ENCODE peak calls at places on chromosomes 7 and 10, in ten cellular contexts. One of them, this sample, is unnamed.

GRCh38 chr10:56286096-56286495 is 75.0 kb downstream of the ZWINT start:
- DNase-seq in prostate gland: no peak
- DNase-seq in sigmoid colon: no peak
- DNase-seq in K562: no peak
- DNase-seq in spleen: no peak
- DNase-seq in GM12878: no peak
- DNase-seq in HCT116: no peak
- DNase-seq in HL-60: no peak
- DNase-seq in breast epithelium: no peak
- DNase-seq in GM23338: no peak
- DNase-seq in this sample: no peak

GRCh38 chr10:121854809-121855445 is 72.9 kb downstream of the ATE1 start:
- DNase-seq in GM12878: no peak
- DNase-seq in GM23338: peak; percentile 25
- DNase-seq in prostate gland: no peak
- DNase-seq in K562: no peak
- DNase-seq in spleen: no peak
- DNase-seq in sigmoid colon: no peak
- DNase-seq in breast epithelium: no peak
- DNase-seq in HL-60: peak; percentile 44
- DNase-seq in HCT116: no peak
- DNase-seq in this sample: no peak

GRCh38 chr10:77613476-77614130 is 24.0 kb downstream of the KCNMA1 start:
- DNase-seq in GM12878: no peak
- DNase-seq in breast epithelium: no peak
- DNase-seq in sigmoid colon: peak; percentile 63
- DNase-seq in spleen: no peak
- DNase-seq in HL-60: no peak
- DNase-seq in K562: no peak
- DNase-seq in prostate gland: peak; percentile 18
- DNase-seq in HCT116: no peak
- DNase-seq in GM23338: no peak
- DNase-seq in this sample: no peak

GRCh38 chr10:89921422-89921821 is 220.0 kb downstream of the KIF20B start:
- DNase-seq in GM23338: no peak
- DNase-seq in K562: no peak
- DNase-seq in GM12878: no peak
- DNase-seq in HCT116: peak; percentile 95
- DNase-seq in HL-60: no peak
- DNase-seq in spleen: no peak
- DNase-seq in prostate gland: no peak
- DNase-seq in sigmoid colon: no peak
- DNase-seq in breast epithelium: no peak
- DNase-seq in this sample: no peak

GRCh38 chr7:84913731-84914130 is 273.1 kb downstream of the SEMA3D start:
- DNase-seq in prostate gland: no peak
- DNase-seq in GM12878: no peak
- DNase-seq in sigmoid colon: no peak
- DNase-seq in GM23338: no peak
- DNase-seq in spleen: no peak
- DNase-seq in HCT116: no peak
- DNase-seq in HL-60: no peak
- DNase-seq in breast epithelium: no peak
- DNase-seq in K562: no peak
- DNase-seq in this sample: no peak

GRCh38 chr10:54749623-54750022 is 51.4 kb downstream of the PCDH15 start:
- DNase-seq in breast epithelium: no peak
- DNase-seq in GM23338: no peak
- DNase-seq in sigmoid colon: no peak
- DNase-seq in K562: no peak
- DNase-seq in prostate gland: no peak
- DNase-seq in GM12878: no peak
- DNase-seq in spleen: no peak
- DNase-seq in HCT116: no peak
- DNase-seq in HL-60: no peak
- DNase-seq in this sample: no peak

GRCh38 chr7:15558747-15559146 is 3.1 kb downstream of the AGMO start:
- DNase-seq in GM23338: no peak
- DNase-seq in HCT116: no peak
- DNase-seq in breast epithelium: no peak
- DNase-seq in spleen: no peak
- DNase-seq in K562: no peak
- DNase-seq in prostate gland: no peak
- DNase-seq in sigmoid colon: no peak
- DNase-seq in GM12878: no peak
- DNase-seq in HL-60: no peak
- DNase-seq in this sample: no peak

GRCh38 chr7:111499027-111499426 is 63.3 kb downstream of the IMMP2L start:
- DNase-seq in breast epithelium: no peak
- DNase-seq in GM12878: no peak
- DNase-seq in spleen: no peak
- DNase-seq in K562: peak; percentile 45
- DNase-seq in sigmoid colon: no peak
- DNase-seq in HCT116: peak; percentile 7
- DNase-seq in HL-60: no peak
- DNase-seq in prostate gland: no peak
- DNase-seq in GM23338: no peak
- DNase-seq in this sample: no peak

GRCh38 chr7:82255706-82256105 is 187.9 kb downstream of the CACNA2D1 start:
- DNase-seq in breast epithelium: no peak
- DNase-seq in HCT116: no peak
- DNase-seq in GM12878: no peak
- DNase-seq in sigmoid colon: no peak
- DNase-seq in spleen: no peak
- DNase-seq in prostate gland: no peak
- DNase-seq in GM23338: no peak
- DNase-seq in HL-60: no peak
- DNase-seq in K562: no peak
- DNase-seq in this sample: no peak

DNA sequence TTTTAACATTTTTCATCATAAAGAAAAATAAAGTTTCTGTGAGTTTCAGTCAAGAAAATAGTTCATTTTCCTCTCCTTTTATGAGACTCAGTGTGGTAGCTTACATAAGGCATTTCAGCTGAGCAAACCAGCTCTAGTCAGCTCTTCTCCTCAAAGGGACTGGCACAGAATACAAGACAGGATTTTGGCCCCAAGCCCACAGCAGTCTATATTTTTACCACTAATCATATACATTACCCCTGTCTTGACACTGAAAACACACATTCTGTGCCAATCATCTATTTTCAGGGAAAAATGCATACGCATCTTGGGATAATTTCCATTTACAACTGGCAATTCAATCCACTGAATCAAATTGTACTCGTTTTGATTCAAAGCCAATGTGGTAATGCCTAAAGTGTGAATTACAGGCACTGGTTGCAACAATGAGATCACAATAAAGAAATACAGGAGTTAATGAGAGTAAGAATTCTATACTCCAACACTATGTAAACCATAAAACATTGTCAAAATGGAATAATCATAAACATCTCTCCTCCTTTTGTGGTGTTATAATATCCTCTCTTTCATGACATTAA is 186.4 kb downstream of the CACNA2D1 start:
- DNase-seq in prostate gland: no peak
- DNase-seq in breast epithelium: no peak
- DNase-seq in K562: no peak
- DNase-seq in GM23338: no peak
- DNase-seq in spleen: no peak
- DNase-seq in sigmoid colon: no peak
- DNase-seq in GM12878: no peak
- DNase-seq in HL-60: no peak
- DNase-seq in HCT116: no peak
- DNase-seq in this sample: no peak
- H3K4me3 ChIP-seq in prostate gland: no peak overlapping the region
- H3K4me3 ChIP-seq in breast epithelium: no peak overlapping the region
- H3K4me3 ChIP-seq in K562: no peak overlapping the region
- H3K4me3 ChIP-seq in GM23338: no peak overlapping the region
- H3K4me3 ChIP-seq in spleen: no peak overlapping the region
- H3K4me3 ChIP-seq in sigmoid colon: no peak overlapping the region
- H3K4me3 ChIP-seq in GM12878: no peak overlapping the region
- H3K4me3 ChIP-seq in HL-60: no peak overlapping the region
- H3K4me3 ChIP-seq in HCT116: no peak overlapping the region
- H3K4me3 ChIP-seq in this sample: no peak overlapping the region

DNA sequence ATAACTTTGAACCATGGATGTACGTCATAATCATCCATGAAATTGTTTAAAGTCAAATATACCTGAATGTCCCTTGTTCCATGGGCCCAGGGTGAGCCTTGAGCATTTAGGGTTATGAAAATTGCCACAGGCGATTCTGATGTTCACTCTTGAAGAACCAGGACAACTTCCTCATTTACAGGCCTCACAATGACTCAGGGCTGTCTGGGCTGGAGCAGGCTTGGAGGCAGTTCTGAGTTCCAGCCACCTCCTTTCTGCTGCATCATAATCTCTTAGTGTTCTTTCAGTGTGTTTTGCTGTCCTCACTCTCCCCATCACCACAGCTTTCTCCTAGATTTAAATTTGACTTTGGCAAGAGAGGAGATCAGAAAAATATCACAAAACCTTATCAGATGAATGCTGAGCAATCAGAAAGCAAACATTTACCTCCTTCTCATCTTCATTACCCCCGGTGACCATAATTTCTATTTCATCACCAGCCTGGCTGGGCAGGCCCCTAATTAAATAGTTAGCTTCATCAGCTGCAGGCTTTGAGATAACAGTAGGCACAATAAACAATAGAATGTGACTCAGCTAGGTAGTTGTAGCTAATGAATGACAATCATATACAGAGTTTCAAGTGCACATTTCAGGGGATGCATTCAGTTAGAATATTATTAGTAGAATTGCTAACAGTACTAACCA is 571.0 kb downstream of the SH2D4B start:
- DNase-seq in HL-60: no peak
- DNase-seq in sigmoid colon: no peak
- DNase-seq in K562: no peak
- DNase-seq in GM23338: no peak
- DNase-seq in GM12878: peak; percentile 46
- DNase-seq in HCT116: no peak
- DNase-seq in spleen: no peak
- DNase-seq in prostate gland: no peak
- DNase-seq in breast epithelium: no peak
- DNase-seq in this sample: no peak
- H3K27ac ChIP-seq in HL-60: no peak overlapping the region
- H3K27ac ChIP-seq in sigmoid colon: no peak overlapping the region
- H3K27ac ChIP-seq in K562: no peak overlapping the region
- H3K27ac ChIP-seq in GM23338: no peak overlapping the region
- H3K27ac ChIP-seq in GM12878: peak overlapping the region; percentile 1
- H3K27ac ChIP-seq in HCT116: no peak overlapping the region
- H3K27ac ChIP-seq in spleen: no peak overlapping the region
- H3K27ac ChIP-seq in prostate gland: no peak overlapping the region
- H3K27ac ChIP-seq in breast epithelium: no peak overlapping the region
- H3K27ac ChIP-seq in this sample: no peak overlapping the region

GRCh38 chr7:41573017-41573416 is 129.9 kb downstream of the INHBA start:
- DNase-seq in HL-60: no peak
- DNase-seq in prostate gland: no peak
- DNase-seq in spleen: no peak
- DNase-seq in HCT116: no peak
- DNase-seq in K562: no peak
- DNase-seq in sigmoid colon: no peak
- DNase-seq in GM12878: no peak
- DNase-seq in GM23338: no peak
- DNase-seq in breast epithelium: no peak
- DNase-seq in this sample: no peak
- TF ChIP-seq POLR2AphosphoS5 in HL-60: no peak
- TF ChIP-seq POLR2AphosphoS5 in prostate gland: no peak
- TF ChIP-seq POLR2AphosphoS5 in spleen: no peak
- TF ChIP-seq POLR2AphosphoS5 in HCT116: no peak
- TF ChIP-seq POLR2AphosphoS5 in K562: no peak
- TF ChIP-seq POLR2AphosphoS5 in sigmoid colon: no peak
- TF ChIP-seq POLR2AphosphoS5 in GM12878: no peak
- TF ChIP-seq POLR2AphosphoS5 in GM23338: no peak
- TF ChIP-seq POLR2AphosphoS5 in breast epithelium: no peak
- TF ChIP-seq POLR2AphosphoS5 in this sample: no peak

GRCh38 chr7:116215550-116215949 is 5.2 kb downstream of the TES start:
- DNase-seq in HCT116: no peak
- DNase-seq in K562: no peak
- DNase-seq in sigmoid colon: no peak
- DNase-seq in HL-60: no peak
- DNase-seq in breast epithelium: no peak
- DNase-seq in spleen: no peak
- DNase-seq in GM12878: no peak
- DNase-seq in prostate gland: no peak
- DNase-seq in GM23338: no peak
- DNase-seq in this sample: no peak

GRCh38 chr7:116211913-116212596 is 1.7 kb downstream of the TES start:
- DNase-seq in GM23338: no peak
- DNase-seq in breast epithelium: no peak
- DNase-seq in prostate gland: no peak
- DNase-seq in sigmoid colon: no peak
- DNase-seq in HCT116: no peak
- DNase-seq in spleen: no peak
- DNase-seq in GM12878: no peak
- DNase-seq in HL-60: no peak
- DNase-seq in K562: no peak
- DNase-seq in this sample: no peak

GRCh38 chr7:116212859-116213258 is 2.5 kb downstream of the TES start:
- DNase-seq in HL-60: no peak
- DNase-seq in sigmoid colon: no peak
- DNase-seq in GM23338: no peak
- DNase-seq in K562: no peak
- DNase-seq in HCT116: no peak
- DNase-seq in spleen: no peak
- DNase-seq in prostate gland: no peak
- DNase-seq in breast epithelium: no peak
- DNase-seq in GM12878: no peak
- DNase-seq in this sample: no peak

GRCh38 chr7:116214921-116215320 is 4.6 kb downstream of the TES start:
- DNase-seq in sigmoid colon: no peak
- DNase-seq in HL-60: no peak
- DNase-seq in breast epithelium: no peak
- DNase-seq in HCT116: no peak
- DNase-seq in spleen: no peak
- DNase-seq in K562: no peak
- DNase-seq in GM23338: no peak
- DNase-seq in GM12878: no peak
- DNase-seq in prostate gland: no peak
- DNase-seq in this sample: no peak

DNA sequence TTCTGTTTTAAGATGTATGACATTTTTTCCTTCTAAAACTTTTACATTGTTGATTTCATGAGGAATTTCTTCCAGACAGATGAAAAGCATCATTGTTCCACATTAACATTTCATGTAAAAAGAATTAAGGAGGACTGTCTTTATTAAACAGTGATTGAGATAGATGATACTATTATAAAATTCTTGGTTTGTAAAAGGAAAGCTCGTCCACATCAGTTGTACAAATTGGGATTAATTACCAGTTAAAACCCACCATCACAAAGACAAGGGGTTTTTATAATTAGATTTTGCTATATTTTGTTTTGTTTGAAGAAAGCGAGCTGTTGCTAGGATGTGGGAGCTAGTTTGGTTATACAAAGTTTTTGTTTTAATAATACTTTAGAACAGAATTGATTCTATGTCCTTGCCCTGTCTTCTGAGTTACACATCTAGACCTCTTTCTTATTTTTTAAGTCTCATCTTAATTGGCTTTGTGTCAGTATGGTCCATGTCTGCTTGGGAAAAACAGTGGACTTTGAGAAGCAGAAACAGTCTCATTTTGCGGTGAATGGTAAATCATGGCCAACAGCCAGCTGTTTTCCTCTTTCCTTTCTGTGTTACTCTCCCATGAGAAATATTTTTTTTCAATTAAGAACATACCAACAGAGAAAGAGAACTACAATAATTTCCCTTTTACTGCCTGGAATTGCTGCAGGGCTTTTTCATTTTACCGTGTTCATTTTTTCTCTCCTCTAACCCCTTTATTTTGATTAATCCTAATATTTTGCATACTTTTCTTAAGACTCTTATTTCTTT is 3.2 kb downstream of the TES start:
- DNase-seq in GM12878: no peak
- DNase-seq in spleen: no peak
- DNase-seq in K562: no peak
- DNase-seq in GM23338: no peak
- DNase-seq in HCT116: no peak
- DNase-seq in HL-60: no peak
- DNase-seq in sigmoid colon: no peak
- DNase-seq in breast epithelium: peak; percentile 55
- DNase-seq in prostate gland: no peak
- DNase-seq in this sample: no peak
- H3K4me3 ChIP-seq in GM12878: peak overlapping the region; percentile 91
- H3K4me3 ChIP-seq in spleen: no peak overlapping the region
- H3K4me3 ChIP-seq in K562: no peak overlapping the region
- H3K4me3 ChIP-seq in GM23338: no peak overlapping the region
- H3K4me3 ChIP-seq in HCT116: no peak overlapping the region
- H3K4me3 ChIP-seq in HL-60: no peak overlapping the region
- H3K4me3 ChIP-seq in sigmoid colon: peak overlapping the region; percentile 94
- H3K4me3 ChIP-seq in breast epithelium: peak overlapping the region; percentile 92
- H3K4me3 ChIP-seq in prostate gland: no peak overlapping the region
- H3K4me3 ChIP-seq in this sample: no peak overlapping the region

This sample was measured in stomach.